ENCODE peak calls at places on chromosome 20, in nine cellular contexts. K is fibroblast of the aortic adventitia; W is memory B cell; B is stimulated activated CD8-positive, alpha-beta memory T cell treated with anti-CD3 and anti-CD28 coated beads, Interleukin-4, amount 100 ng/mL, for 1 hour; Z is occipital lobe; A is astrocyte; F is CD8-positive, alpha-beta memory T cell; C is globus pallidus; M is Kasumi-1. E is an unnamed sample.
A peak's percentile ranks its signal among the peaks of the same experiment; 100 is the strongest.

GRCh38 chr20:61263084-61263695 is 11.1 kb downstream of the CDH4 start:
- DNase-seq in K (peak; percentile 30), W (no peak), B (no peak), Z (no peak), A (no peak), F (peak; percentile 18), C (no peak), M (peak; percentile 23), E (peak; percentile 57)

GRCh38 chr20:59667131-59667530 is 62.8 kb downstream of the PHACTR3 start:
- DNase-seq in K (no peak), W (no peak), B (no peak), Z (no peak), A (no peak), F (no peak), C (no peak), M (no peak), E (no peak)

GRCh38 chr20:35240083-35240913 is 13.8 kb downstream of the MMP24 start:
- DNase-seq in K (peak; percentile 22), W (no peak), B (no peak), Z (no peak), A (no peak), F (no peak), C (no peak), M (no peak), E (no peak)

GRCh38 chr20:63858393-63859165 is 2.7 kb upstream of the ABHD16B start:
- DNase-seq in K (no peak), W (no peak), B (no peak), Z (no peak), A (peak; percentile 25), F (no peak), C (no peak), M (peak; percentile 52), E (no peak)

GRCh38 chr20:16966276-16966880 is 218.2 kb downstream of the OTOR start:
- DNase-seq in K (no peak), W (no peak), B (no peak), Z (no peak), A (no peak), F (no peak), C (no peak), M (no peak), E (no peak)

GRCh38 chr20:36340593-36340990 is 34.5 kb downstream of the DLGAP4 start:
- DNase-seq in K (no peak), W (no peak), B (no peak), Z (no peak), A (no peak), F (no peak), C (no peak), M (no peak), E (no peak)

GRCh38 chr20:32535953-32536823 is 48.9 kb downstream of the NOL4L start:
- DNase-seq in K (no peak), W (peak; percentile 82), B (peak; percentile 37), Z (peak; percentile 43), A (no peak), F (peak; percentile 73), C (peak; percentile 66), M (peak; percentile 30), E (peak; percentile 78)

GRCh38 chr20:44050925-44051660 is 135.9 kb downstream of the JPH2 start:
- DNase-seq in K (no peak), W (no peak), B (no peak), Z (no peak), A (no peak), F (no peak), C (no peak), M (no peak), E (peak; percentile 5)

GRCh38 chr20:33279261-33279910 is 3.6 kb upstream of the BPIFB1 start:
- DNase-seq in K (no peak), W (no peak), B (no peak), Z (no peak), A (no peak), F (no peak), C (no peak), M (no peak), E (no peak)

GRCh38 chr20:46043556-46043955 is 14.5 kb downstream of the SLC12A5 start:
- DNase-seq in K (no peak), W (no peak), B (no peak), Z (no peak), A (no peak), F (no peak), C (no peak), M (no peak), E (no peak)

GRCh38 chr20:62651285-62652021 is 9.2 kb downstream of the SLCO4A1 start:
- DNase-seq in K (no peak), W (peak; percentile 72), B (peak; percentile 60), Z (no peak), A (no peak), F (peak; percentile 72), C (no peak), M (peak; percentile 36), E (no peak)

GRCh38 chr20:54433653-54434052 is 41.7 kb upstream of the DOK5 start:
- DNase-seq in K (no peak), W (no peak), B (no peak), Z (peak; percentile 3), A (no peak), F (no peak), C (peak; percentile 19), M (no peak), E (no peak)

GRCh38 chr20:38173237-38174156 is 8.4 kb upstream of the TGM2 start:
- DNase-seq in K (peak; percentile 93), W (no peak), B (no peak), Z (peak; percentile 25), A (peak; percentile 93), F (no peak), C (no peak), M (no peak), E (peak; percentile 18)

GRCh38 chr20:63206878-63207277 is 9.1 kb downstream of the YTHDF1 start:
- DNase-seq in K (no peak), W (no peak), B (no peak), Z (no peak), A (peak; percentile 41), F (no peak), C (no peak), M (no peak), E (no peak)

GRCh38 chr20:58647814-58648501 is 3.1 kb upstream of the STX16 start:
- DNase-seq in K (peak; percentile 92), W (no peak), B (no peak), Z (no peak), A (peak; percentile 88), F (no peak), C (peak; percentile 42), M (no peak), E (no peak)

GRCh38 chr20:957544-957943 is 41.4 kb upstream of the ANGPT4 start:
- DNase-seq in K (no peak), W (no peak), B (no peak), Z (no peak), A (no peak), F (no peak), C (no peak), M (peak; percentile 11), E (no peak)

GRCh38 chr20:31475032-31475431 is at the start of the genes DEFB124 and REM1:
- DNase-seq in K (no peak), W (no peak), B (no peak), Z (no peak), A (no peak), F (no peak), C (no peak), M (no peak), E (no peak)

GRCh38 chr20:57457243-57457761 is 66.1 kb downstream of the RBM38 start:
- DNase-seq in K (no peak), W (no peak), B (no peak), Z (no peak), A (no peak), F (no peak), C (no peak), M (no peak), E (no peak)

GRCh38 chr20:62774076-62774714 is 22.1 kb upstream of the MRGBP start:
- DNase-seq in K (no peak), W (no peak), B (no peak), Z (no peak), A (no peak), F (no peak), C (no peak), M (no peak), E (no peak)

GRCh38 chr20:434221-434620 is 26.1 kb downstream of the RBCK1 start:
- DNase-seq in K (no peak), W (no peak), B (no peak), Z (no peak), A (no peak), F (no peak), C (no peak), M (no peak), E (no peak)

GRCh38 chr20:41734506-41734945 is 116.3 kb upstream of the CHD6 start:
- DNase-seq in K (peak; percentile 50), W (peak; percentile 25), B (no peak), Z (no peak), A (peak; percentile 1), F (peak; percentile 3), C (no peak), M (peak; percentile 61), E (peak; percentile 38)

GRCh38 chr20:44200371-44200770 is 10.2 kb downstream of the OSER1 start:
- DNase-seq in K (no peak), W (no peak), B (no peak), Z (no peak), A (no peak), F (no peak), C (no peak), M (no peak), E (no peak)

GRCh38 chr20:17281478-17281877 is 54.6 kb downstream of the PCSK2 start:
- DNase-seq in K (no peak), W (no peak), B (no peak), Z (no peak), A (no peak), F (no peak), C (no peak), M (peak; percentile 24), E (no peak)

GRCh38 chr20:48722002-48722731 is 105.6 kb downstream of the PREX1 start:
- DNase-seq in K (peak; percentile 59), W (no peak), B (no peak), Z (no peak), A (peak; percentile 93), F (no peak), C (peak; percentile 76), M (peak; percentile 40), E (no peak)

GRCh38 chr20:46903937-46904336 is 9.3 kb downstream of the EYA2 start:
- DNase-seq in K (no peak), W (no peak), B (no peak), Z (no peak), A (no peak), F (no peak), C (no peak), M (no peak), E (no peak)

GRCh38 chr20:12936020-12936419 is 72.8 kb upstream of the SPTLC3 start:
- DNase-seq in K (no peak), W (no peak), B (no peak), Z (no peak), A (no peak), F (no peak), C (no peak), M (no peak), E (no peak)

GRCh38 chr20:19875746-19876145 is 117.7 kb downstream of the RIN2 start:
- DNase-seq in K (no peak), W (no peak), B (no peak), Z (no peak), A (no peak), F (no peak), C (peak; percentile 16), M (no peak), E (no peak)

GRCh38 chr20:7516631-7517051 is 423.6 kb downstream of the HAO1 start:
- DNase-seq in K (peak; percentile 5), W (no peak), B (no peak), Z (no peak), A (no peak), F (no peak), C (no peak), M (no peak), E (no peak)

GRCh38 chr20:54167909-54168872 is 5.6 kb downstream of the CYP24A1 start:
- DNase-seq in K (no peak), W (no peak), B (no peak), Z (no peak), A (peak; percentile 22), F (no peak), C (no peak), M (no peak), E (no peak)

GRCh38 chr20:62598761-62599194 is 43.5 kb upstream of the SLCO4A1 start:
- DNase-seq in K (no peak), W (no peak), B (no peak), Z (no peak), A (no peak), F (no peak), C (no peak), M (no peak), E (no peak)

GRCh38 chr20:11452326-11452725 is 465.4 kb upstream of the BTBD3 start:
- DNase-seq in K (no peak), W (no peak), B (no peak), Z (no peak), A (peak; percentile 68), F (no peak), C (no peak), M (no peak), E (no peak)

E was measured in progenitor cell of endocrine pancreas.